ENCODE peak calls at places on chromosomes 13 and 19, in ten cellular contexts. V, K, B, J, Y, D, G, H, N and L are unnamed samples.

GRCh38 chr19:17294051-17294891 is 9.0 kb downstream of the ABHD8 start:
- DNase-seq in B (peak; percentile 60), D (no peak), J (peak; percentile 46), Y (peak; percentile 37), K (no peak), N (no peak), V (no peak), G (no peak), H (peak; percentile 99), L (peak; percentile 50)

GRCh38 chr19:16516923-16517610 is 20.9 kb downstream of the C19orf44 start:
- DNase-seq in K (no peak), H (no peak), G (no peak), Y (no peak), D (no peak), J (no peak), N (no peak), B (no peak), V (no peak), L (no peak)

GRCh38 chr13:57632276-57633140 is 964 bp downstream of the PCDH17 start:
- DNase-seq in D (peak; percentile 12), Y (peak; percentile 33), N (no peak), B (no peak), V (peak; percentile 47), G (no peak), J (peak; percentile 39), H (peak; percentile 72), K (no peak), L (no peak)

GRCh38 chr13:63696055-63696454 is 2280.4 kb upstream of the PCDH20 start:
- DNase-seq in V (no peak), Y (no peak), B (no peak), K (no peak), D (peak; percentile 40), H (no peak), G (no peak), N (no peak), J (no peak), L (no peak)

GRCh38 chr13:97222934-97223710 is 989 bp downstream of the MBNL2 start:
- DNase-seq in B (no peak), K (no peak), G (no peak), V (no peak), H (no peak), D (no peak), N (no peak), Y (no peak), J (no peak), L (no peak)

GRCh38 chr13:70162141-70162540 is 53.9 kb upstream of the KLHL1 start:
- DNase-seq in H (no peak), B (no peak), V (no peak), D (no peak), G (no peak), K (no peak), N (no peak), Y (no peak), J (no peak), L (no peak)

GRCh38 chr13:28819046-28819747 is 942 bp upstream of the MTUS2 start:
- DNase-seq in K (no peak), N (no peak), B (no peak), J (no peak), H (peak; percentile 76), V (peak; percentile 26), G (no peak), D (peak; percentile 35), Y (peak; percentile 4), L (peak; percentile 6)

GRCh38 chr19:47848871-47849473 is 10.1 kb upstream of the TPRX2 start:
- DNase-seq in D (peak; percentile 23), J (peak; percentile 64), N (no peak), B (no peak), Y (peak; percentile 51), K (no peak), V (peak; percentile 51), H (peak; percentile 91), G (peak; percentile 10), L (peak; percentile 64)

GRCh38 chr13:21837841-21838551 is 167.1 kb downstream of the FGF9 start:
- DNase-seq in K (no peak), N (no peak), D (no peak), B (no peak), V (no peak), J (no peak), G (no peak), Y (no peak), H (no peak), L (peak; percentile 10)

GRCh38 chr13:92842145-92842544 is 384.5 kb upstream of the GPC6 start:
- DNase-seq in K (no peak), V (no peak), G (peak; percentile 89), Y (no peak), N (no peak), H (no peak), J (no peak), D (peak; percentile 92), B (no peak), L (no peak)

DNA sequence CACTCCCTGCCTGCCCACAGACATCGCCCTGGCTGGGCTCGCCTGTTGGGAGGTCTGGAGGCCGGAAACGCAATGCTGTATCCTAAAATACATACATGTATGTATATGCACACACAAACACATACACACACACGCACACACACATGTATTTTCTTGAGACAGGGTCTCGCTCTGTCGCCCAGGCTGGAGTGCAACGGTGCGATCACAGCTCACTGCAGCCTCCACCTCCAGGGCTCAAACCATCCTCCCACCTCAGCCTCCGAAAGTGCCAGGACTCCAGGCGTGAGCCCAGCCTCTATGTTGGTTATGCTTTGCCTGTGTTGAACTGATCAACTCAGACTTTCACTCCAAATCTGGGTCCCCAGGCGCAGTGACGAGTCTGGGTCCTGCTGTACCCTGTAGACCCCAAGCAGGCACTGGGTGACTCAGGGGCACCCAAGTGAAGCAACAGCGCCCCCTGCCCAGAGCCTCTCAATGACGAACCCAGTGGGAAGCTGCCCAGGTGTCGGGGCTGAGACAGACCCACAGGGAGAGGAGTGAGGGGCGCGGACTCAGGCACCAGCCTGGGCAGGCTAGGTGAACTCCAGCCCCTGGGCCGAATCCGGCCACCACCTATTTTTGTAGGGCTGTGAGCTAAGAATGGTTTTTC is 27.4 kb upstream of the CACTIN start:
- DNase-seq in B (no peak), D (no peak), H (peak; percentile 57), V (no peak), N (no peak), K (no peak), Y (no peak), J (peak; percentile 33), G (no peak), L (peak; percentile 10)
- TF ChIP-seq CTCF in B (no peak), D (peak; percentile 9), H (peak; percentile 26), V (no peak), N (no peak), K (no peak), Y (peak; percentile 13), J (peak; percentile 30), G (peak; percentile 56), L (no peak)

GRCh38 chr13:19089315-19089714 is 92.3 kb downstream of the TUBA3C start:
- DNase-seq in J (no peak), N (no peak), B (no peak), K (peak; percentile 14), G (no peak), Y (no peak), D (no peak), V (no peak), H (no peak), L (no peak)
- TF ChIP-seq CTCF in J (no peak), N (peak; percentile 39), B (no peak), K (no peak), G (no peak), Y (no peak), D (no peak), V (no peak), H (no peak), L (no peak)

GRCh38 chr13:48748681-48749080 is 95.0 kb downstream of the CYSLTR2 start:
- DNase-seq in B (no peak), H (no peak), V (no peak), G (no peak), Y (no peak), J (no peak), D (no peak), K (no peak), N (no peak), L (no peak)

GRCh38 chr13:48750588-48751383 is 97.1 kb downstream of the CYSLTR2 start:
- DNase-seq in G (peak; percentile 38), D (peak; percentile 78), Y (no peak), J (no peak), B (no peak), H (no peak), N (peak; percentile 48), V (no peak), K (peak; percentile 42), L (no peak)

GRCh38 chr13:48749144-48749543 is 95.4 kb downstream of the CYSLTR2 start:
- DNase-seq in N (no peak), B (no peak), K (no peak), D (peak; percentile 66), G (peak; percentile 90), V (peak; percentile 35), Y (no peak), J (no peak), H (no peak), L (no peak)

GRCh38 chr13:48746816-48747215 is 93.1 kb downstream of the CYSLTR2 start:
- DNase-seq in J (no peak), G (no peak), D (peak; percentile 45), Y (no peak), N (no peak), K (no peak), H (no peak), B (no peak), V (no peak), L (no peak)

GRCh38 chr13:48749699-48750473 is 96.2 kb downstream of the CYSLTR2 start:
- DNase-seq in N (peak; percentile 80), D (peak; percentile 97), V (peak; percentile 92), J (peak; percentile 58), K (peak; percentile 83), B (peak; percentile 68), Y (peak; percentile 61), H (peak; percentile 76), G (peak; percentile 100), L (peak; percentile 75)
- TF ChIP-seq CTCF in N (peak; percentile 66), D (peak; percentile 61), V (peak; percentile 57), J (no peak), K (peak; percentile 43), B (peak; percentile 56), Y (peak; percentile 60), H (peak; percentile 62), G (peak; percentile 70), L (peak; percentile 24)

GRCh38 chr13:40928980-40929379 is 90.1 kb downstream of the ELF1 start:
- DNase-seq in K (no peak), N (no peak), G (no peak), J (no peak), V (no peak), H (no peak), B (no peak), D (no peak), Y (no peak), L (no peak)

GRCh38 chr13:40927929-40928328 is 91.2 kb downstream of the ELF1 start:
- DNase-seq in N (no peak), B (no peak), G (no peak), D (no peak), V (no peak), K (no peak), H (no peak), J (no peak), Y (no peak), L (no peak)

GRCh38 chr13:40933508-40933907 is 85.6 kb downstream of the ELF1 start:
- DNase-seq in H (no peak), D (no peak), Y (no peak), B (no peak), N (no peak), K (no peak), V (no peak), G (no peak), J (no peak), L (no peak)

DNA sequence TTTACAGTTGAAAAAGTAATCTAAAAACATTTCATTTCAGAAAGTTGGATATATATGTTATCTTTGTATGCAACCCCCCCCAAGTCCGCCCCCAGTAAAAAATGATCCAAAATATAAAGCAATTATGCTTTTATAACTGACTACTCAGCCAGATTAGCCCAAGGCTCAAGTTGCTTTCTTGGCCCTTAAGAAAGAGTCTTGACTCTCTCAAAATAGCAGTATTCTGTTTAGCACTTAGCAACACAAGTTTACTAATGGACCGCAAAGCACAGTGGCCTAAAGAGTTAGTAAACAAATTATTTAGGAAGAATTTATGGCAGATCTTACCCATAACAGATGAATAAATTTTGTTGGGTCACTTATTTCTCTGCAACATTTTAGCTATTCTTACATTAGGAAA is 86.9 kb downstream of the ELF1 start:
- DNase-seq in H (no peak), K (no peak), D (no peak), B (no peak), Y (no peak), G (no peak), V (no peak), J (no peak), N (no peak), L (no peak)
- TF ChIP-seq CTCF in H (no peak), K (no peak), D (no peak), B (no peak), Y (no peak), G (no peak), V (no peak), J (no peak), N (no peak), L (no peak)